ENCODE peak calls at places on chromosomes 1 and 21, in six cellular contexts. S is cardiac muscle cell, D is small intestine, I is mesenchymal stem cell, N is HCT116, Y is aorta. L is an unnamed sample.

GRCh38 chr1:228037401-228038386 is 30.9 kb downstream of the WNT3A start:
- DNase-seq in I (peak), S (no peak), N (no peak), D (no peak), Y (peak), L (no peak)

GRCh38 chr1:247338723-247339270 is 7.1 kb upstream of the ZNF496 start:
- DNase-seq in S (no peak), Y (no peak), N (no peak), I (no peak), D (no peak), L (no peak)

GRCh38 chr1:160030657-160031367 is 978 bp downstream of the PIGM start:
- DNase-seq in Y (no peak), D (peak), N (no peak), S (peak), I (peak), L (no peak)

GRCh38 chr1:216617081-216617480 is 106.1 kb downstream of the ESRRG start:
- DNase-seq in N (no peak), D (no peak), I (no peak), Y (no peak), S (peak), L (no peak)

GRCh38 chr1:235622933-235623790 is 26.4 kb downstream of the GNG4 start:
- DNase-seq in N (no peak), Y (no peak), I (no peak), D (peak), S (no peak), L (no peak)

GRCh38 chr21:26843912-26844257 is 1.3 kb downstream of the ADAMTS1 start:
- DNase-seq in I (peak), N (no peak), S (no peak), Y (no peak), D (no peak), L (no peak)

GRCh38 chr1:6959491-6959890 is 174.2 kb downstream of the CAMTA1 start:
- DNase-seq in D (no peak), S (no peak), Y (no peak), I (no peak), N (no peak), L (no peak)

GRCh38 chr1:201376464-201377374 is 761 bp downstream of the TNNT2 start:
- DNase-seq in Y (no peak), N (peak), D (peak), S (peak), I (peak), L (no peak)

GRCh38 chr1:96587222-96587621 is 134.4 kb upstream of the PTBP2 start:
- DNase-seq in N (no peak), S (no peak), Y (no peak), I (no peak), D (no peak), L (no peak)

GRCh38 chr1:205939690-205940330 is 3.4 kb downstream of the SLC26A9 start:
- DNase-seq in Y (no peak), N (peak), D (no peak), I (no peak), S (peak), L (no peak)

GRCh38 chr1:101081496-101082282 is 56.1 kb upstream of the DPH5 start:
- DNase-seq in I (no peak), Y (no peak), S (no peak), N (no peak), D (peak), L (no peak)

GRCh38 chr21:42983102-42983501 is 8.7 kb downstream of the PKNOX1 start:
- DNase-seq in I (no peak), N (no peak), S (no peak), D (no peak), Y (no peak), L (no peak)

GRCh38 chr1:55560246-55560645 is 345.1 kb upstream of the USP24 start:
- DNase-seq in D (no peak), Y (no peak), N (no peak), I (no peak), S (no peak), L (no peak)

GRCh38 chr1:30940541-30940940 is 32.0 kb upstream of the SDC3 start:
- DNase-seq in N (no peak), D (no peak), S (no peak), I (no peak), Y (no peak), L (no peak)

GRCh38 chr1:2643414-2644077 is 10.7 kb upstream of the MMEL1 start:
- DNase-seq in D (no peak), N (no peak), I (no peak), Y (no peak), S (no peak), L (no peak)

GRCh38 chr1:2447274-2448097 is 28.6 kb upstream of the PLCH2 start:
- DNase-seq in N (no peak), Y (no peak), D (no peak), I (no peak), S (no peak), L (no peak)

GRCh38 chr1:237717121-237717520 is 173.6 kb downstream of the ZP4 start:
- DNase-seq in Y (no peak), D (no peak), S (no peak), N (no peak), I (no peak), L (no peak)

GRCh38 chr21:14376854-14377253 is 6.1 kb downstream of the HSPA13 start:
- DNase-seq in N (no peak), S (no peak), I (no peak), D (no peak), Y (no peak), L (no peak)

GRCh38 chr1:77484334-77484733 is 198.1 kb downstream of the ZZZ3 start:
- DNase-seq in N (no peak), I (no peak), Y (no peak), D (no peak), S (no peak), L (no peak)

GRCh38 chr1:71677024-71677423 is 596.2 kb upstream of the ZRANB2 start:
- DNase-seq in S (no peak), D (no peak), N (no peak), Y (no peak), I (no peak), L (no peak)

GRCh38 chr1:84303154-84303830 is 1.8 kb downstream of the SAMD13 start:
- DNase-seq in N (no peak), Y (no peak), D (no peak), I (peak), S (peak), L (no peak)

GRCh38 chr1:207672525-207673130 is 27.7 kb downstream of the CR1L start:
- DNase-seq in I (peak), D (peak), N (peak), S (peak), Y (no peak), L (peak)

GRCh38 chr1:9724706-9725476 is 73.4 kb downstream of the PIK3CD start:
- DNase-seq in S (peak), D (peak), Y (peak), I (peak), N (peak), L (no peak)

GRCh38 chr1:236853916-236854601 is 59.0 kb downstream of the MTR start:
- DNase-seq in N (no peak), Y (no peak), S (no peak), D (no peak), I (peak), L (no peak)

GRCh38 chr1:240366636-240367035 is 245.3 kb downstream of the GREM2 start:
- DNase-seq in N (no peak), S (no peak), I (no peak), Y (no peak), D (no peak), L (no peak)

GRCh38 chr1:182389619-182390047 is 2.0 kb downstream of the GLUL start:
- DNase-seq in D (peak), N (no peak), I (peak), Y (no peak), S (no peak), L (no peak)

GRCh38 chr21:42520628-42521253 is 7.1 kb downstream of the SLC37A1 start:
- DNase-seq in D (peak), I (no peak), Y (no peak), S (no peak), N (no peak), L (no peak)

GRCh38 chr1:1283821-1284220 is 3.6 kb downstream of the SCNN1D start:
- DNase-seq in N (no peak), D (no peak), Y (no peak), S (no peak), I (no peak), L (no peak)

GRCh38 chr1:222543817-222544216 is 4.1 kb downstream of the HHIPL2 start:
- DNase-seq in S (no peak), Y (no peak), D (no peak), I (no peak), N (peak), L (no peak)

GRCh38 chr1:115958866-115959265 is 17.4 kb upstream of the SLC22A15 start:
- DNase-seq in Y (no peak), D (no peak), S (no peak), I (no peak), N (no peak), L (no peak)

GRCh38 chr1:116861137-116861536 is 48.6 kb upstream of the PTGFRN start:
- DNase-seq in N (no peak), D (no peak), Y (no peak), I (no peak), S (no peak), L (no peak)

GRCh38 chr1:78145105-78145580 is 99.4 kb downstream of the GIPC2 start:
- DNase-seq in S (peak), N (peak), Y (peak), D (peak), I (peak), L (no peak)

GRCh38 chr1:10975567-10976326 is 36.7 kb upstream of the TARDBP start:
- DNase-seq in I (peak), S (no peak), N (no peak), Y (no peak), D (peak), L (no peak)

GRCh38 chr1:153985341-153985912 is 712 bp downstream of the RAB13 start:
- DNase-seq in S (no peak), I (peak), Y (peak), N (no peak), D (no peak), L (no peak)

GRCh38 chr1:218575856-218576255 is 230.7 kb downstream of the TGFB2 start:
- DNase-seq in S (no peak), N (no peak), D (no peak), I (no peak), Y (no peak), L (no peak)

GRCh38 chr1:220221269-220221668 is 51.0 kb downstream of the RAB3GAP2 start:
- DNase-seq in I (no peak), N (no peak), S (no peak), D (no peak), Y (no peak), L (no peak)

GRCh38 chr1:119012383-119012782 is 24.2 kb upstream of the TBX15 start:
- DNase-seq in Y (no peak), N (no peak), D (no peak), I (no peak), S (no peak), L (no peak)

GRCh38 chr1:43438006-43438405 is 15.7 kb downstream of the HYI start:
- DNase-seq in I (no peak), S (no peak), N (no peak), Y (peak), D (no peak), L (no peak)

GRCh38 chr1:43434256-43434655 is 19.5 kb downstream of the HYI start:
- DNase-seq in N (no peak), I (no peak), D (no peak), S (no peak), Y (peak), L (no peak)

GRCh38 chr1:43435146-43436145 is 18.3 kb downstream of the HYI start:
- DNase-seq in N (no peak), Y (peak), S (peak), D (no peak), I (no peak), L (no peak)

GRCh38 chr1:43437031-43437973 is 16.4 kb downstream of the HYI start:
- DNase-seq in I (no peak), D (no peak), N (no peak), S (no peak), Y (peak), L (no peak)

GRCh38 chr1:43436371-43436770 is 17.4 kb downstream of the HYI start:
- DNase-seq in I (no peak), N (no peak), S (no peak), Y (peak), D (no peak), L (no peak)
- H3K27ac ChIP-seq in I (no peak), N (no peak), S (no peak), Y (no peak), D (no peak), L (no peak)

GRCh38 chr21:39117571-39117970 is 65.7 kb downstream of the PSMG1 start:
- DNase-seq in Y (no peak), S (no peak), D (no peak), N (no peak), I (no peak), L (no peak)

GRCh38 chr21:39116761-39117425 is 66.4 kb downstream of the PSMG1 start:
- DNase-seq in I (no peak), Y (no peak), N (no peak), D (no peak), S (no peak), L (no peak)

GRCh38 chr21:39115659-39116235 is 67.5 kb downstream of the PSMG1 start:
- DNase-seq in S (no peak), N (no peak), D (no peak), I (no peak), Y (no peak), L (no peak)

GRCh38 chr21:39118061-39118460 is 65.2 kb downstream of the PSMG1 start:
- DNase-seq in S (no peak), N (no peak), D (no peak), I (no peak), Y (no peak), L (no peak)

DNA sequence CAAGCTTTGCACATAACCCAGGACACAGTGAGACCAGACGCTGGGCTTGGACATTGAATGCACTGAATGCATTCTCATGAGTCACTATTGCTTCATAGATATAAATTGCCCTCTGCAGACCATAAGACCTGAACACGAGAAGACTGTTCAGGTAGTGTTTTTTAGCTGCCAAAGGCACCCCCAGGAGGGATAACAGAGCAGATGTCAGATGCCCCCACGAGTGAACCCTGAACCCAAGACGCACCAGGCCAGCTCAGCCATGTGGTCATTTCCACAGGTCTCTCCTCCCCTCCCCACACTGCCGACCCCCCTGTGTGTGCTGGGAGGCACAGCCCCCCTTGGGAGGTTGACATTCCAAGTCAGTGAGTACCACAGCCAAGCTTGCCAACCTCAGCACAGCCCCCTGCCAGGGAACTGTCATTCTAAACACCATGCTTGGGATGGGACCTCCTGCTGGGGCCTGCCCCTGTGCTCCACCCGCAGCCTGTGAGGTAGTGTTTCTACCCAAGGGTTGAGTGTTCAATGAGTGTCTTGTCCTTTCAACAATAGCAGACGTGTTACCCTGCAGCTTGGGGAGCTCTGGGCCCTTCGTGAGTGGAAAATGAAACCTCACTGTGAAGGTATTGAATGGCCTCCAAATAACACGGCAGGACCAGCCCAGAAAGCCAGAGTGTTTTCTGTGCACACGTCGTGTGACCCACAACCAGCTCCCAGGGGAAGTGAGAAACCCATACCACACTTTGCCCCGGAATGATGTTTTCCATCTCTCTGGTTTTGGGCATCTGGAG is 68.2 kb downstream of the PSMG1 start:
- DNase-seq in S (no peak), I (peak), N (no peak), Y (peak), D (no peak), L (no peak)
- H3K27ac ChIP-seq in S (no peak), I (no peak), N (no peak), Y (no peak), D (no peak), L (no peak)

GRCh38 chr1:36365310-36365895 is 20.3 kb downstream of the STK40 start:
- DNase-seq in I (peak), Y (no peak), S (no peak), D (no peak), N (no peak), L (no peak)
- H3K27ac ChIP-seq in I (no peak), Y (no peak), S (no peak), D (no peak), N (no peak), L (peak)

GRCh38 chr1:61255324-61255703 is 173.0 kb downstream of the NFIA start:
- DNase-seq in Y (no peak), S (no peak), I (no peak), N (no peak), D (no peak), L (no peak)
- H3K27ac ChIP-seq in Y (peak), S (no peak), I (no peak), N (no peak), D (no peak), L (peak)

GRCh38 chr21:37574751-37575150 is 208.2 kb downstream of the DYRK1A start:
- DNase-seq in I (no peak), D (no peak), S (no peak), Y (no peak), N (no peak), L (no peak)
- H3K27ac ChIP-seq in I (no peak), D (no peak), S (no peak), Y (no peak), N (no peak), L (no peak)

GRCh38 chr1:245684636-245685035 is 529.9 kb downstream of the KIF26B start:
- DNase-seq in I (no peak), N (no peak), Y (no peak), S (no peak), D (no peak), L (no peak)

GRCh38 chr1:245684111-245684510 is 529.3 kb downstream of the KIF26B start:
- DNase-seq in N (no peak), S (no peak), I (no peak), D (no peak), Y (no peak), L (no peak)

GRCh38 chr1:245686006-245686405 is 531.2 kb downstream of the KIF26B start:
- DNase-seq in I (no peak), Y (no peak), S (no peak), N (no peak), D (no peak), L (no peak)

GRCh38 chr1:245686446-245687030 is 531.8 kb downstream of the KIF26B start:
- DNase-seq in S (no peak), Y (no peak), I (no peak), N (no peak), D (no peak), L (no peak)

DNA sequence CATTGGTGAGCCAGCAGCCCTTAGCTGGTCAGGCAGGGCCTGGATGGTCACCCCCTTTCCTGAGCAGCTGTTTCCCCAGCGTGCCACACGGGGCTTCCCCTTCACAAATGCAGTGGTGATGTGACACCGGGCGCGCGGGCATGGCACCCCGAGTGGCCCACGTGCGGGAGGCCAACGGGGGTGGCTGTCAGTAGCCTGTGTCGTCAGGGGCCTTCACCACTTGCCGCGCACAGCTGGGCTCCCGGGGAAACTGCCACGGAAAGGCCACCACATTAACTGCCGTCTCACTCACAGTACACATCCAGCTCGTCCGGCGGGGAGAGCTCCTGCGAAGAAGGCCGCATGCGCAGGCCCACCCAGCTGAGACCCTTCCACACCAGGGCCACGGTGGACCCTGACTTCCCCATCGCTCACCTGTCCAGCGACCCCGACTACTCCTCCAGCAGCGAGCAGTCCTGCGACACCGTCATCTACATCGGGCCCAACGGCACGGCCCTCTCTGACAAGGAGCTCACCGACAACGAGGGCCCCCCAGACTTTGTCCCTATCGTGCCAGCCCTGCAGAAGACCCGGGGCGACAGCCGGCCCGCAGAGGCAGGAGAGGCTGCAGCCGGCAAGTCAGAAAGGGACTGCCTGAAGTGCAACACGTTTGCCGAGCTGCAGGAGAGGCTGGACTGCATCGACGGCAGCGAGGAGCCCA is 530.5 kb downstream of the KIF26B start:
- DNase-seq in D (no peak), Y (no peak), S (no peak), N (no peak), I (no peak), L (no peak)
- H3K27ac ChIP-seq in D (no peak), Y (no peak), S (no peak), N (no peak), I (no peak), L (no peak)

L was measured in caudate nucleus.